ENCODE peak calls at places on chromosomes 12 and 14, in six cellular contexts. One of them, this sample, is unnamed.

GRCh38 chr14:75101491-75101890 is 25.4 kb downstream of the NEK9 start:
- DNase-seq in body of pancreas: no peak
- DNase-seq in fibroblast of the aortic adventitia: no peak
- DNase-seq in A549: no peak
- DNase-seq in H9: no peak
- DNase-seq in MM.1S: no peak
- DNase-seq in this sample: no peak

GRCh38 chr14:51445001-51445390 is 204.9 kb downstream of the TMX1 start:
- DNase-seq in body of pancreas: no peak
- DNase-seq in fibroblast of the aortic adventitia: peak
- DNase-seq in A549: no peak
- DNase-seq in H9: no peak
- DNase-seq in MM.1S: no peak
- DNase-seq in this sample: no peak

GRCh38 chr14:68961781-68962584 is 17.1 kb downstream of the ACTN1 start:
- DNase-seq in body of pancreas: no peak
- DNase-seq in fibroblast of the aortic adventitia: no peak
- DNase-seq in A549: no peak
- DNase-seq in H9: peak
- DNase-seq in MM.1S: no peak
- DNase-seq in this sample: no peak

GRCh38 chr12:14275886-14276285 is 89.6 kb upstream of the ATF7IP start:
- DNase-seq in body of pancreas: no peak
- DNase-seq in fibroblast of the aortic adventitia: no peak
- DNase-seq in A549: no peak
- DNase-seq in H9: no peak
- DNase-seq in MM.1S: no peak
- DNase-seq in this sample: no peak

GRCh38 chr12:51926718-51927117 is 19.4 kb downstream of the ACVRL1 start:
- DNase-seq in body of pancreas: peak
- DNase-seq in fibroblast of the aortic adventitia: peak
- DNase-seq in A549: peak
- DNase-seq in H9: peak
- DNase-seq in MM.1S: peak
- DNase-seq in this sample: no peak

GRCh38 chr14:68637106-68638021 is 155.5 kb downstream of the ZFP36L1 start:
- DNase-seq in body of pancreas: no peak
- DNase-seq in fibroblast of the aortic adventitia: peak
- DNase-seq in A549: no peak
- DNase-seq in H9: no peak
- DNase-seq in MM.1S: no peak
- DNase-seq in this sample: no peak

GRCh38 chr14:50773632-50774541 is 57.1 kb downstream of the NIN start:
- DNase-seq in body of pancreas: peak
- DNase-seq in fibroblast of the aortic adventitia: peak
- DNase-seq in A549: peak
- DNase-seq in H9: peak
- DNase-seq in MM.1S: no peak
- DNase-seq in this sample: no peak

GRCh38 chr14:73887116-73887490 is 444 bp downstream of the ZNF410 start:
- DNase-seq in body of pancreas: no peak
- DNase-seq in fibroblast of the aortic adventitia: peak
- DNase-seq in A549: peak
- DNase-seq in H9: no peak
- DNase-seq in MM.1S: peak
- DNase-seq in this sample: no peak

GRCh38 chr12:106137456-106138278 is 1.1 kb downstream of the NUAK1 start:
- DNase-seq in body of pancreas: no peak
- DNase-seq in fibroblast of the aortic adventitia: no peak
- DNase-seq in A549: no peak
- DNase-seq in H9: no peak
- DNase-seq in MM.1S: no peak
- DNase-seq in this sample: no peak

GRCh38 chr12:132748319-132748718 is 13.3 kb downstream of the ANKLE2 start:
- DNase-seq in body of pancreas: no peak
- DNase-seq in fibroblast of the aortic adventitia: no peak
- DNase-seq in A549: no peak
- DNase-seq in H9: no peak
- DNase-seq in MM.1S: no peak
- DNase-seq in this sample: no peak

GRCh38 chr14:34498684-34499412 is 36.8 kb upstream of the SPTSSA start:
- DNase-seq in body of pancreas: peak
- DNase-seq in fibroblast of the aortic adventitia: peak
- DNase-seq in A549: peak
- DNase-seq in H9: peak
- DNase-seq in MM.1S: no peak
- DNase-seq in this sample: peak

GRCh38 chr14:58808828-58809227 is 171.1 kb downstream of the DACT1 start:
- DNase-seq in body of pancreas: no peak
- DNase-seq in fibroblast of the aortic adventitia: no peak
- DNase-seq in A549: no peak
- DNase-seq in H9: no peak
- DNase-seq in MM.1S: no peak
- DNase-seq in this sample: no peak

GRCh38 chr14:45128963-45129629 is 5.2 kb downstream of the FKBP3 start:
- DNase-seq in body of pancreas: no peak
- DNase-seq in fibroblast of the aortic adventitia: no peak
- DNase-seq in A549: no peak
- DNase-seq in H9: no peak
- DNase-seq in MM.1S: no peak
- DNase-seq in this sample: no peak

GRCh38 chr12:120849765-120850164 is 54.4 kb downstream of the SPPL3 start:
- DNase-seq in body of pancreas: no peak
- DNase-seq in fibroblast of the aortic adventitia: peak
- DNase-seq in A549: peak
- DNase-seq in H9: no peak
- DNase-seq in MM.1S: no peak
- DNase-seq in this sample: no peak

GRCh38 chr12:119666226-119666808 is 1.6 kb upstream of the PRKAB1 start:
- DNase-seq in body of pancreas: no peak
- DNase-seq in fibroblast of the aortic adventitia: no peak
- DNase-seq in A549: no peak
- DNase-seq in H9: no peak
- DNase-seq in MM.1S: no peak
- DNase-seq in this sample: peak

GRCh38 chr12:69007166-69007857 is 74.3 kb upstream of the CPM start:
- DNase-seq in body of pancreas: no peak
- DNase-seq in fibroblast of the aortic adventitia: peak
- DNase-seq in A549: no peak
- DNase-seq in H9: peak
- DNase-seq in MM.1S: no peak
- DNase-seq in this sample: no peak

GRCh38 chr14:38786921-38787320 is 316.1 kb downstream of the SEC23A start:
- DNase-seq in body of pancreas: no peak
- DNase-seq in fibroblast of the aortic adventitia: no peak
- DNase-seq in A549: no peak
- DNase-seq in H9: no peak
- DNase-seq in MM.1S: no peak
- DNase-seq in this sample: no peak

GRCh38 chr12:95215925-95216324 is 1.3 kb downstream of the FGD6 start:
- DNase-seq in body of pancreas: no peak
- DNase-seq in fibroblast of the aortic adventitia: peak
- DNase-seq in A549: peak
- DNase-seq in H9: no peak
- DNase-seq in MM.1S: no peak
- DNase-seq in this sample: no peak

GRCh38 chr12:53334822-53335221 is 1.3 kb downstream of the SP7 start:
- DNase-seq in body of pancreas: no peak
- DNase-seq in fibroblast of the aortic adventitia: no peak
- DNase-seq in A549: no peak
- DNase-seq in H9: no peak
- DNase-seq in MM.1S: no peak
- DNase-seq in this sample: no peak

GRCh38 chr12:26555139-26555538 is 277.9 kb downstream of the ITPR2 start:
- DNase-seq in body of pancreas: no peak
- DNase-seq in fibroblast of the aortic adventitia: peak
- DNase-seq in A549: no peak
- DNase-seq in H9: no peak
- DNase-seq in MM.1S: no peak
- DNase-seq in this sample: no peak

GRCh38 chr12:84779169-84779568 is 133.4 kb downstream of the SLC6A15 start:
- DNase-seq in body of pancreas: no peak
- DNase-seq in fibroblast of the aortic adventitia: no peak
- DNase-seq in A549: no peak
- DNase-seq in H9: no peak
- DNase-seq in MM.1S: no peak
- DNase-seq in this sample: no peak

GRCh38 chr14:38078393-38078792 is 129.3 kb upstream of the SSTR1 start:
- DNase-seq in body of pancreas: no peak
- DNase-seq in fibroblast of the aortic adventitia: no peak
- DNase-seq in A549: no peak
- DNase-seq in H9: no peak
- DNase-seq in MM.1S: peak
- DNase-seq in this sample: no peak

GRCh38 chr12:124312601-124313000 is 17.7 kb downstream of the RFLNA start:
- DNase-seq in body of pancreas: no peak
- DNase-seq in fibroblast of the aortic adventitia: no peak
- DNase-seq in A549: no peak
- DNase-seq in H9: no peak
- DNase-seq in MM.1S: no peak
- DNase-seq in this sample: no peak

GRCh38 chr14:61179061-61179675 is 102.0 kb downstream of the TMEM30B start:
- DNase-seq in body of pancreas: no peak
- DNase-seq in fibroblast of the aortic adventitia: no peak
- DNase-seq in A549: peak
- DNase-seq in H9: no peak
- DNase-seq in MM.1S: no peak
- DNase-seq in this sample: no peak

GRCh38 chr12:51020448-51021182 is 5.6 kb downstream of the SLC11A2 start:
- DNase-seq in body of pancreas: no peak
- DNase-seq in fibroblast of the aortic adventitia: no peak
- DNase-seq in A549: no peak
- DNase-seq in H9: no peak
- DNase-seq in MM.1S: no peak
- DNase-seq in this sample: no peak

GRCh38 chr12:27969011-27969900 is 3.3 kb downstream of the PTHLH start:
- DNase-seq in body of pancreas: peak
- DNase-seq in fibroblast of the aortic adventitia: peak
- DNase-seq in A549: peak
- DNase-seq in H9: peak
- DNase-seq in MM.1S: no peak
- DNase-seq in this sample: no peak

GRCh38 chr12:27970981-27971489 is 1.5 kb downstream of the PTHLH start:
- DNase-seq in body of pancreas: peak
- DNase-seq in fibroblast of the aortic adventitia: peak
- DNase-seq in A549: no peak
- DNase-seq in H9: peak
- DNase-seq in MM.1S: no peak
- DNase-seq in this sample: no peak

GRCh38 chr12:27971606-27972005 is 927 bp downstream of the PTHLH start:
- DNase-seq in body of pancreas: no peak
- DNase-seq in fibroblast of the aortic adventitia: no peak
- DNase-seq in A549: no peak
- DNase-seq in H9: no peak
- DNase-seq in MM.1S: no peak
- DNase-seq in this sample: no peak

GRCh38 chr12:27970391-27970980 is 2.0 kb downstream of the PTHLH start:
- DNase-seq in body of pancreas: no peak
- DNase-seq in fibroblast of the aortic adventitia: peak
- DNase-seq in A549: no peak
- DNase-seq in H9: peak
- DNase-seq in MM.1S: no peak
- DNase-seq in this sample: no peak

GRCh38 chr12:27969901-27970390 is 2.6 kb downstream of the PTHLH start:
- DNase-seq in body of pancreas: peak
- DNase-seq in fibroblast of the aortic adventitia: peak
- DNase-seq in A549: peak
- DNase-seq in H9: peak
- DNase-seq in MM.1S: peak
- DNase-seq in this sample: peak
- TF ChIP-seq CTCF in body of pancreas: no peak
- TF ChIP-seq CTCF in fibroblast of the aortic adventitia: no peak
- TF ChIP-seq CTCF in A549: peak
- TF ChIP-seq CTCF in H9: no peak
- TF ChIP-seq CTCF in MM.1S: peak
- TF ChIP-seq CTCF in this sample: peak

GRCh38 chr14:66758031-66758613 is 250.2 kb downstream of the GPHN start:
- DNase-seq in body of pancreas: no peak
- DNase-seq in fibroblast of the aortic adventitia: no peak
- DNase-seq in A549: no peak
- DNase-seq in H9: peak
- DNase-seq in MM.1S: no peak
- DNase-seq in this sample: no peak
- TF ChIP-seq CTCF in body of pancreas: no peak
- TF ChIP-seq CTCF in fibroblast of the aortic adventitia: no peak
- TF ChIP-seq CTCF in A549: no peak
- TF ChIP-seq CTCF in H9: peak
- TF ChIP-seq CTCF in MM.1S: no peak
- TF ChIP-seq CTCF in this sample: no peak

DNA sequence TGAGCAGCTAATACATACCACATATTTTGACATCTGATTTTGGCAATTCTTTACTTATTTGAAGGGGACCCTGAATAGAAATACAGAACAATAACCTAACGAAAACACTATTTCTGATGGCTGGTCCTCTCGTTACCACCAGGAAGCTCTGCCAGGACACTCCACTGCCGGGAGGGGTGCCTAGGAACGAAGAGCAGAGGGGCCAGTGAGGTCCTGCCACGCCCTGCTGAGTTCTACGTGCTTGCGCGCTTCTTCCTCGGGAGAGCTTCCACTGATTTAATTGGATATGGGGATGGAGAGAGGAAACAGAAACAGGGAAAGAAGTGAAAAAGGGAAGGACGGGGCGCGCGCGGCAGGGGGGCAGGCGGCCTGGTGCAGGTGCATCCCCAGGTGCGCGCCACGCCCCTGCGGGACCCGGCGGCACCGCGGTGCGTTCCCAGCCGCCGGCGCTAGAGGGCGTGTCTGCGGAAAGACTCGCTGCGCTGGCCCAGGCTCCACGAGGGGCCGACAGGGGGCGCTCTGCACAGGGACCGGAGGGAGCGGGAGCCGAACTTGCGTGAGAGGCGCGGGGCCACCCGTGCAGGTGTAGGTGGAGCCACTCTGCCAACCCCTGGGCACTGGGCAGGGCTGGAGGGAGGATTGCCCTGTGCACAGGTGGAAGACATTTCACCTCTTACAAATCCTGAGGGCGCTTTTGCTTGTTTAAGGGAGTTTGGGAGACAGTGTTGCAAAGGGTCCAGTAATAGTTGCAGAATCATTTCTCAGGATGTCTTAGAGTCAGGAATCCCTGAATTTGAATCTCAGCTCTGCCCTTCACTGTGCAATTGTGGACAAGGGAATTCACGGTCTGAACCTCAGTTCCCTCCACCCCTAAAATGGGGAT is 986.3 kb upstream of the TMEM132C start:
- DNase-seq in body of pancreas: peak
- DNase-seq in fibroblast of the aortic adventitia: no peak
- DNase-seq in A549: peak
- DNase-seq in H9: peak
- DNase-seq in MM.1S: peak
- DNase-seq in this sample: peak
- TF ChIP-seq CTCF in body of pancreas: peak
- TF ChIP-seq CTCF in fibroblast of the aortic adventitia: peak
- TF ChIP-seq CTCF in A549: peak
- TF ChIP-seq CTCF in H9: peak
- TF ChIP-seq CTCF in MM.1S: peak
- TF ChIP-seq CTCF in this sample: peak

GRCh38 chr12:39587247-39587646 is 32.4 kb downstream of the ABCD2 start:
- DNase-seq in body of pancreas: no peak
- DNase-seq in fibroblast of the aortic adventitia: no peak
- DNase-seq in A549: no peak
- DNase-seq in H9: no peak
- DNase-seq in MM.1S: peak
- DNase-seq in this sample: no peak
- TF ChIP-seq CTCF in body of pancreas: no peak
- TF ChIP-seq CTCF in fibroblast of the aortic adventitia: no peak
- TF ChIP-seq CTCF in A549: peak
- TF ChIP-seq CTCF in H9: peak
- TF ChIP-seq CTCF in MM.1S: peak
- TF ChIP-seq CTCF in this sample: peak

This sample was measured in GM10248.